ENCODE peak calls at places on chromosomes 3 and 15, in eight cellular contexts. One of them, this sample, is unnamed.

GRCh38 chr3:178536271-178537079 is at the start of gene KCNMB2:
- DNase-seq in IMR-90: no peak
- DNase-seq in CD4-positive, CD25-positive, alpha-beta regulatory T cell: no peak
- DNase-seq in astrocyte of the cerebellum: no peak
- DNase-seq in left lung: no peak
- DNase-seq in choroid plexus epithelial cell: peak
- DNase-seq in fibroblast of villous mesenchyme: peak
- DNase-seq in adipocyte: peak
- DNase-seq in this sample: peak

GRCh38 chr3:147159141-147159540 is 247.2 kb downstream of the ZIC4 start:
- DNase-seq in IMR-90: no peak
- DNase-seq in CD4-positive, CD25-positive, alpha-beta regulatory T cell: no peak
- DNase-seq in astrocyte of the cerebellum: no peak
- DNase-seq in left lung: no peak
- DNase-seq in choroid plexus epithelial cell: peak
- DNase-seq in fibroblast of villous mesenchyme: no peak
- DNase-seq in adipocyte: no peak
- DNase-seq in this sample: no peak

GRCh38 chr3:107264888-107265287 is 112.4 kb upstream of the CCDC54 start:
- DNase-seq in IMR-90: no peak
- DNase-seq in CD4-positive, CD25-positive, alpha-beta regulatory T cell: no peak
- DNase-seq in astrocyte of the cerebellum: no peak
- DNase-seq in left lung: no peak
- DNase-seq in choroid plexus epithelial cell: peak
- DNase-seq in fibroblast of villous mesenchyme: peak
- DNase-seq in adipocyte: no peak
- DNase-seq in this sample: no peak

GRCh38 chr3:20064796-20065564 is 24.7 kb downstream of the KAT2B start:
- DNase-seq in IMR-90: no peak
- DNase-seq in CD4-positive, CD25-positive, alpha-beta regulatory T cell: no peak
- DNase-seq in astrocyte of the cerebellum: no peak
- DNase-seq in left lung: no peak
- DNase-seq in choroid plexus epithelial cell: no peak
- DNase-seq in fibroblast of villous mesenchyme: no peak
- DNase-seq in adipocyte: no peak
- DNase-seq in this sample: no peak

GRCh38 chr15:67142142-67143092 is 77.0 kb downstream of the SMAD3 start:
- DNase-seq in IMR-90: peak
- DNase-seq in CD4-positive, CD25-positive, alpha-beta regulatory T cell: no peak
- DNase-seq in astrocyte of the cerebellum: no peak
- DNase-seq in left lung: no peak
- DNase-seq in choroid plexus epithelial cell: peak
- DNase-seq in fibroblast of villous mesenchyme: peak
- DNase-seq in adipocyte: peak
- DNase-seq in this sample: peak

GRCh38 chr15:98746375-98746679 is 98.0 kb downstream of the IGF1R start:
- DNase-seq in IMR-90: no peak
- DNase-seq in CD4-positive, CD25-positive, alpha-beta regulatory T cell: no peak
- DNase-seq in astrocyte of the cerebellum: no peak
- DNase-seq in left lung: no peak
- DNase-seq in choroid plexus epithelial cell: no peak
- DNase-seq in fibroblast of villous mesenchyme: no peak
- DNase-seq in adipocyte: no peak
- DNase-seq in this sample: no peak

GRCh38 chr3:20041197-20041780 is 1.0 kb downstream of the KAT2B start:
- DNase-seq in IMR-90: peak
- DNase-seq in CD4-positive, CD25-positive, alpha-beta regulatory T cell: peak
- DNase-seq in astrocyte of the cerebellum: no peak
- DNase-seq in left lung: peak
- DNase-seq in choroid plexus epithelial cell: peak
- DNase-seq in fibroblast of villous mesenchyme: peak
- DNase-seq in adipocyte: peak
- DNase-seq in this sample: peak

GRCh38 chr3:146612015-146612414 is 6.9 kb upstream of the PLSCR5 start:
- DNase-seq in IMR-90: no peak
- DNase-seq in CD4-positive, CD25-positive, alpha-beta regulatory T cell: no peak
- DNase-seq in astrocyte of the cerebellum: no peak
- DNase-seq in left lung: no peak
- DNase-seq in choroid plexus epithelial cell: no peak
- DNase-seq in fibroblast of villous mesenchyme: no peak
- DNase-seq in adipocyte: no peak
- DNase-seq in this sample: no peak

DNA sequence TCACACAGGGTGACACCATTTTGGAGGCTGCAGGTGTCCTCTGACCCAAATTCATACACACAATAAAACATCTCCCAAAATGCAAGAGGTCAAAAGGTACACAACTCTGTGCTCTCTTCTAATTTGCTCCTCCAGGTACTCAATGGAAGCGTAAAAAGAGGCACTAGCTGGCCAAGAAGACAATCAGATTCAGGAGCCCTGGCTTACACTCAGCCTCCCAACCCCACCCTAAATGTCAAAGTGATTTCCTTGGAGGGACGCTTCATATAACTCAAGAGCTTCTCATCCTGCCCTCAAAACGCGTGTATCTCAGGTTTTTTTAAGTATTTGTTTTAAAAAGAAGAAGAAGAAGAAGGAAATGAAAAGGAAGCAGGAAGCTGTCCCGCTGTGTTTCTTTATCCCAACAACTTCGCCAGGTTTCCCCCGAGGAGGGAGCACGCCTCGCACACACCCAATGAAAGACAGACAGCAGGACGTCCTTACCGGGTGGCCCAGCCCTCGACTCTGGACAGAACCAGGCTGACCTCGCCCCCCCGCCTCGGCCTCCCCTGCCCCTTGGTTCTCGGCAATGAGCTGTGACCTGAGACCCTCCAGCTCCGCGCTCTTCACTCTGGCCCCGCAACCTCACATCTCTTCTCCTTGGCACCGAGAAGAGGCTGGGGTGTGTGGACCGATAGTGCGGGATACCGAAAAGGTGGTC is 620.7 kb upstream of the ZNF385D start:
- DNase-seq in IMR-90: no peak
- DNase-seq in CD4-positive, CD25-positive, alpha-beta regulatory T cell: no peak
- DNase-seq in astrocyte of the cerebellum: no peak
- DNase-seq in left lung: peak
- DNase-seq in choroid plexus epithelial cell: no peak
- DNase-seq in fibroblast of villous mesenchyme: no peak
- DNase-seq in adipocyte: no peak
- DNase-seq in this sample: no peak
- H3K4me3 ChIP-seq in IMR-90: no peak
- H3K4me3 ChIP-seq in CD4-positive, CD25-positive, alpha-beta regulatory T cell: no peak
- H3K4me3 ChIP-seq in astrocyte of the cerebellum: peak
- H3K4me3 ChIP-seq in left lung: peak
- H3K4me3 ChIP-seq in choroid plexus epithelial cell: peak
- H3K4me3 ChIP-seq in fibroblast of villous mesenchyme: no peak
- H3K4me3 ChIP-seq in adipocyte: peak
- H3K4me3 ChIP-seq in this sample: no peak

GRCh38 chr15:73601449-73602425 is 31.5 kb downstream of the NPTN start:
- DNase-seq in IMR-90: peak
- DNase-seq in CD4-positive, CD25-positive, alpha-beta regulatory T cell: no peak
- DNase-seq in astrocyte of the cerebellum: peak
- DNase-seq in left lung: no peak
- DNase-seq in choroid plexus epithelial cell: peak
- DNase-seq in fibroblast of villous mesenchyme: peak
- DNase-seq in adipocyte: peak
- DNase-seq in this sample: peak

GRCh38 chr15:73602992-73603391 is 30.2 kb downstream of the NPTN start:
- DNase-seq in IMR-90: no peak
- DNase-seq in CD4-positive, CD25-positive, alpha-beta regulatory T cell: no peak
- DNase-seq in astrocyte of the cerebellum: no peak
- DNase-seq in left lung: no peak
- DNase-seq in choroid plexus epithelial cell: no peak
- DNase-seq in fibroblast of villous mesenchyme: no peak
- DNase-seq in adipocyte: no peak
- DNase-seq in this sample: no peak

GRCh38 chr15:73604477-73604876 is 28.7 kb downstream of the NPTN start:
- DNase-seq in IMR-90: no peak
- DNase-seq in CD4-positive, CD25-positive, alpha-beta regulatory T cell: no peak
- DNase-seq in astrocyte of the cerebellum: no peak
- DNase-seq in left lung: no peak
- DNase-seq in choroid plexus epithelial cell: no peak
- DNase-seq in fibroblast of villous mesenchyme: no peak
- DNase-seq in adipocyte: no peak
- DNase-seq in this sample: no peak

GRCh38 chr15:73600413-73601050 is 32.7 kb downstream of the NPTN start:
- DNase-seq in IMR-90: no peak
- DNase-seq in CD4-positive, CD25-positive, alpha-beta regulatory T cell: no peak
- DNase-seq in astrocyte of the cerebellum: no peak
- DNase-seq in left lung: no peak
- DNase-seq in choroid plexus epithelial cell: no peak
- DNase-seq in fibroblast of villous mesenchyme: peak
- DNase-seq in adipocyte: no peak
- DNase-seq in this sample: no peak

DNA sequence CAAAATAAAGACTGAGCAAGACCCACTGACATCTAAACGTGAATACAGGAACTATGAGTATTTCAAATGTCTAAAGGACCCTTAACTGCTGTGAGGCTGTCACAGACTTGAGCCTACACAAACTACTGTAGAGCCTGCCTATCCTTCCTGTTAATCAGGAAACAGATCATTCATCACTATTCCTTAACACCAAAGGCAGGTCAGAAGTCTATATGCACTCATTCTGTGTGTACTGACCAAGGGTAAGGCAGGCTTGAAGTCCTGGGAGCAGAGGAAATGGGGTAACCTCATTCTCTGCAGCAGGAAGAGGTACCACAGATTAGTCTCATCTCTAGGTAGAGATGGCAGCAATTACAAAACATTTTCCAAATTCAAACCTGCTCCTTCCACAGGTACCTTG is 30.7 kb downstream of the NPTN start:
- DNase-seq in IMR-90: no peak
- DNase-seq in CD4-positive, CD25-positive, alpha-beta regulatory T cell: no peak
- DNase-seq in astrocyte of the cerebellum: no peak
- DNase-seq in left lung: no peak
- DNase-seq in choroid plexus epithelial cell: no peak
- DNase-seq in fibroblast of villous mesenchyme: peak
- DNase-seq in adipocyte: no peak
- DNase-seq in this sample: no peak
- H3K4me3 ChIP-seq in IMR-90: no peak
- H3K4me3 ChIP-seq in CD4-positive, CD25-positive, alpha-beta regulatory T cell: no peak
- H3K4me3 ChIP-seq in astrocyte of the cerebellum: no peak
- H3K4me3 ChIP-seq in left lung: no peak
- H3K4me3 ChIP-seq in choroid plexus epithelial cell: no peak
- H3K4me3 ChIP-seq in fibroblast of villous mesenchyme: no peak
- H3K4me3 ChIP-seq in adipocyte: no peak
- H3K4me3 ChIP-seq in this sample: no peak

GRCh38 chr3:109338322-109338721 is 976 bp upstream of the DPPA4 start:
- DNase-seq in IMR-90: no peak
- DNase-seq in CD4-positive, CD25-positive, alpha-beta regulatory T cell: no peak
- DNase-seq in astrocyte of the cerebellum: no peak
- DNase-seq in left lung: no peak
- DNase-seq in choroid plexus epithelial cell: no peak
- DNase-seq in fibroblast of villous mesenchyme: no peak
- DNase-seq in adipocyte: no peak
- DNase-seq in this sample: no peak

GRCh38 chr3:109331692-109332091 is 5.7 kb downstream of the DPPA4 start:
- DNase-seq in IMR-90: no peak
- DNase-seq in CD4-positive, CD25-positive, alpha-beta regulatory T cell: no peak
- DNase-seq in astrocyte of the cerebellum: no peak
- DNase-seq in left lung: no peak
- DNase-seq in choroid plexus epithelial cell: no peak
- DNase-seq in fibroblast of villous mesenchyme: no peak
- DNase-seq in adipocyte: no peak
- DNase-seq in this sample: no peak

GRCh38 chr3:109337393-109337792 is at the start of gene DPPA4:
- DNase-seq in IMR-90: no peak
- DNase-seq in CD4-positive, CD25-positive, alpha-beta regulatory T cell: no peak
- DNase-seq in astrocyte of the cerebellum: no peak
- DNase-seq in left lung: no peak
- DNase-seq in choroid plexus epithelial cell: peak
- DNase-seq in fibroblast of villous mesenchyme: no peak
- DNase-seq in adipocyte: no peak
- DNase-seq in this sample: no peak

GRCh38 chr3:109336272-109336957 is 931 bp downstream of the DPPA4 start:
- DNase-seq in IMR-90: peak
- DNase-seq in CD4-positive, CD25-positive, alpha-beta regulatory T cell: no peak
- DNase-seq in astrocyte of the cerebellum: no peak
- DNase-seq in left lung: peak
- DNase-seq in choroid plexus epithelial cell: peak
- DNase-seq in fibroblast of villous mesenchyme: peak
- DNase-seq in adipocyte: peak
- DNase-seq in this sample: peak

GRCh38 chr3:109334572-109334971 is 2.8 kb downstream of the DPPA4 start:
- DNase-seq in IMR-90: no peak
- DNase-seq in CD4-positive, CD25-positive, alpha-beta regulatory T cell: no peak
- DNase-seq in astrocyte of the cerebellum: no peak
- DNase-seq in left lung: no peak
- DNase-seq in choroid plexus epithelial cell: no peak
- DNase-seq in fibroblast of villous mesenchyme: no peak
- DNase-seq in adipocyte: no peak
- DNase-seq in this sample: no peak
- H3K4me3 ChIP-seq in IMR-90: no peak
- H3K4me3 ChIP-seq in CD4-positive, CD25-positive, alpha-beta regulatory T cell: no peak
- H3K4me3 ChIP-seq in astrocyte of the cerebellum: no peak
- H3K4me3 ChIP-seq in left lung: no peak
- H3K4me3 ChIP-seq in choroid plexus epithelial cell: no peak
- H3K4me3 ChIP-seq in fibroblast of villous mesenchyme: no peak
- H3K4me3 ChIP-seq in adipocyte: no peak
- H3K4me3 ChIP-seq in this sample: no peak

GRCh38 chr3:101375586-101375985 is 55.2 kb upstream of the IMPG2 start:
- DNase-seq in IMR-90: no peak
- DNase-seq in CD4-positive, CD25-positive, alpha-beta regulatory T cell: no peak
- DNase-seq in astrocyte of the cerebellum: no peak
- DNase-seq in left lung: no peak
- DNase-seq in choroid plexus epithelial cell: no peak
- DNase-seq in fibroblast of villous mesenchyme: no peak
- DNase-seq in adipocyte: no peak
- DNase-seq in this sample: no peak

GRCh38 chr3:101381809-101382208 is 61.4 kb upstream of the IMPG2 start:
- DNase-seq in IMR-90: peak
- DNase-seq in CD4-positive, CD25-positive, alpha-beta regulatory T cell: no peak
- DNase-seq in astrocyte of the cerebellum: peak
- DNase-seq in left lung: no peak
- DNase-seq in choroid plexus epithelial cell: peak
- DNase-seq in fibroblast of villous mesenchyme: peak
- DNase-seq in adipocyte: peak
- DNase-seq in this sample: peak

GRCh38 chr3:101379695-101380376 is 59.5 kb upstream of the IMPG2 start:
- DNase-seq in IMR-90: no peak
- DNase-seq in CD4-positive, CD25-positive, alpha-beta regulatory T cell: no peak
- DNase-seq in astrocyte of the cerebellum: no peak
- DNase-seq in left lung: no peak
- DNase-seq in choroid plexus epithelial cell: no peak
- DNase-seq in fibroblast of villous mesenchyme: peak
- DNase-seq in adipocyte: no peak
- DNase-seq in this sample: no peak

GRCh38 chr3:101377796-101378195 is 57.4 kb upstream of the IMPG2 start:
- DNase-seq in IMR-90: peak
- DNase-seq in CD4-positive, CD25-positive, alpha-beta regulatory T cell: no peak
- DNase-seq in astrocyte of the cerebellum: no peak
- DNase-seq in left lung: no peak
- DNase-seq in choroid plexus epithelial cell: peak
- DNase-seq in fibroblast of villous mesenchyme: peak
- DNase-seq in adipocyte: no peak
- DNase-seq in this sample: peak

DNA sequence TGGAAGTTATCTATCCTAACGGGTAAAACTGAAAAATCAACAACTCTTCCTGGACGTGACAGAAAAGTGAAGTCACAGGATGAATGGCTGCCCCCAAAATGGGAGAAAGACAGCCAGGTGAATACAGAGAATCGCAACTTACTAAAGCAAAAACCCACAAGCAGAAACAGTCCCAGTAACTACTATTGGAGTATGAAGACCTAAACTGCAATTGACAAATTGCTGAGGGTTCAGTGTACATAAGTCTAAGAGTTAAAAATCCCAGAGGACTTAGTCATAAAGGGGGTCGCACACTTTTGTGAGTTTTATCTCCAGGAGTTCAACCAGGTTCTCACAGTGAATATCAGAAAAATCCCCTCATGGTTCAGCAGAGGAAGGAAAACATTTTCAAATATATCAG is 56.8 kb upstream of the IMPG2 start:
- DNase-seq in IMR-90: peak
- DNase-seq in CD4-positive, CD25-positive, alpha-beta regulatory T cell: no peak
- DNase-seq in astrocyte of the cerebellum: no peak
- DNase-seq in left lung: no peak
- DNase-seq in choroid plexus epithelial cell: no peak
- DNase-seq in fibroblast of villous mesenchyme: no peak
- DNase-seq in adipocyte: no peak
- DNase-seq in this sample: no peak
- H3K4me3 ChIP-seq in IMR-90: no peak
- H3K4me3 ChIP-seq in CD4-positive, CD25-positive, alpha-beta regulatory T cell: no peak
- H3K4me3 ChIP-seq in astrocyte of the cerebellum: no peak
- H3K4me3 ChIP-seq in left lung: no peak
- H3K4me3 ChIP-seq in choroid plexus epithelial cell: no peak
- H3K4me3 ChIP-seq in fibroblast of villous mesenchyme: no peak
- H3K4me3 ChIP-seq in adipocyte: no peak
- H3K4me3 ChIP-seq in this sample: no peak

This sample was measured in fibroblast of pulmonary artery.